ENCODE peak calls at places on chromosomes 6 and 20, in six cellular contexts. X, P, Z, L, A and K are unnamed samples.

GRCh38 chr20:48638546-48638945 is 189.3 kb downstream of the PREX1 start:
- DNase-seq in A (no peak), Z (no peak), P (no peak), L (no peak), X (peak; percentile 88), K (no peak)

GRCh38 chr6:1267790-1268762 is 43.8 kb upstream of the FOXQ1 start:
- DNase-seq in P (no peak), A (no peak), Z (no peak), L (no peak), X (no peak), K (no peak)

GRCh38 chr6:36249010-36249409 is 20.9 kb upstream of the PNPLA1 start:
- DNase-seq in P (no peak), Z (no peak), X (peak; percentile 79), L (no peak), A (no peak), K (no peak)

GRCh38 chr6:23851551-23851950 is 274.5 kb upstream of the NRSN1 start:
- DNase-seq in A (no peak), Z (no peak), X (no peak), L (no peak), P (no peak), K (no peak)

GRCh38 chr6:17580518-17581048 is 19.5 kb upstream of the FAM8A1 start:
- DNase-seq in A (no peak), Z (peak; percentile 37), X (peak; percentile 33), P (no peak), L (no peak), K (peak; percentile 25)

GRCh38 chr6:101435028-101435427 is 41.5 kb downstream of the GRIK2 start:
- DNase-seq in X (no peak), P (no peak), A (no peak), L (no peak), Z (no peak), K (no peak)

GRCh38 chr6:3284436-3284876 is 25.7 kb downstream of the PSMG4 start:
- DNase-seq in L (no peak), Z (no peak), A (no peak), P (no peak), X (no peak), K (no peak)

GRCh38 chr20:47070176-47070575 is 175.5 kb downstream of the EYA2 start:
- DNase-seq in L (no peak), Z (no peak), A (no peak), X (peak; percentile 82), P (no peak), K (no peak)

GRCh38 chr20:3846740-3847418 is at the start of gene MAVS:
- DNase-seq in P (peak; percentile 78), X (peak; percentile 69), L (peak; percentile 62), A (peak; percentile 76), Z (peak; percentile 86), K (peak; percentile 90)

GRCh38 chr6:43812850-43813584 is 43.0 kb downstream of the VEGFA start:
- DNase-seq in A (no peak), P (no peak), Z (peak; percentile 15), X (peak; percentile 31), L (no peak), K (no peak)

GRCh38 chr6:116105247-116105646 is 4.6 kb downstream of the NT5DC1 start:
- DNase-seq in A (no peak), L (no peak), X (no peak), Z (no peak), P (no peak), K (no peak)

GRCh38 chr20:25044660-25045342 is 13.1 kb downstream of the ACSS1 start:
- DNase-seq in L (no peak), X (no peak), A (no peak), Z (no peak), P (no peak), K (no peak)

GRCh38 chr6:23980965-23981364 is 145.1 kb upstream of the NRSN1 start:
- DNase-seq in Z (no peak), P (no peak), L (no peak), X (no peak), A (no peak), K (no peak)

GRCh38 chr20:24823989-24824693 is 124.9 kb upstream of the CST7 start:
- DNase-seq in L (no peak), A (no peak), P (no peak), X (no peak), Z (no peak), K (no peak)

GRCh38 chr6:20707166-20707485 is 172.9 kb downstream of the CDKAL1 start:
- DNase-seq in A (no peak), P (no peak), X (no peak), Z (no peak), L (peak; percentile 97), K (no peak)

GRCh38 chr6:157603314-157603940 is 219.6 kb upstream of the SNX9 start:
- DNase-seq in P (no peak), A (no peak), Z (no peak), L (no peak), X (no peak), K (no peak)

GRCh38 chr20:46809961-46810360 is 84.7 kb upstream of the EYA2 start:
- DNase-seq in L (no peak), A (no peak), Z (no peak), X (no peak), P (no peak), K (no peak)

GRCh38 chr20:1396702-1397101 is 3.8 kb upstream of the FKBP1A start:
- DNase-seq in Z (no peak), A (no peak), L (no peak), P (no peak), X (no peak), K (no peak)

GRCh38 chr6:73585566-73586415 is 65.0 kb upstream of the EEF1A1 start:
- DNase-seq in A (no peak), L (no peak), Z (peak; percentile 66), X (peak; percentile 91), P (no peak), K (peak; percentile 42)

GRCh38 chr6:61586934-61587537 is 699.0 kb downstream of the KHDRBS2 start:
- DNase-seq in X (no peak), Z (no peak), L (no peak), P (no peak), A (no peak), K (no peak)

GRCh38 chr20:52035498-52035897 is 156.1 kb downstream of the ZFP64 start:
- DNase-seq in Z (no peak), A (no peak), P (no peak), X (no peak), L (no peak), K (no peak)

GRCh38 chr6:118371955-118372354 is 176.1 kb upstream of the PLN start:
- DNase-seq in P (no peak), X (no peak), Z (no peak), L (no peak), A (no peak), K (no peak)

GRCh38 chr20:13822459-13822858 is 37.6 kb downstream of the NDUFAF5 start:
- DNase-seq in A (no peak), P (no peak), X (no peak), L (no peak), Z (no peak), K (no peak)

GRCh38 chr6:41963371-41963770 is 21.8 kb upstream of the CCND3 start:
- DNase-seq in X (no peak), A (no peak), L (no peak), P (no peak), Z (no peak), K (no peak)

GRCh38 chr6:99603421-99604160 is 3.0 kb upstream of the PRDM13 start:
- DNase-seq in L (no peak), X (no peak), Z (no peak), A (peak; percentile 44), P (no peak), K (no peak)

GRCh38 chr6:156876302-156876701 is 99.1 kb downstream of the ARID1B start:
- DNase-seq in X (no peak), P (no peak), L (no peak), A (no peak), Z (no peak), K (no peak)

GRCh38 chr6:34610819-34611477 is 54.8 kb upstream of the SPDEF start:
- DNase-seq in Z (no peak), A (no peak), P (no peak), X (peak; percentile 91), L (no peak), K (no peak)

GRCh38 chr6:8110117-8110721 is 7.9 kb upstream of the EEF1E1 start:
- DNase-seq in L (no peak), A (no peak), P (no peak), Z (no peak), X (no peak), K (no peak)

GRCh38 chr6:83884523-83884922 is 25.0 kb downstream of the CYB5R4 start:
- DNase-seq in P (no peak), Z (no peak), X (peak; percentile 52), A (no peak), L (peak; percentile 34), K (no peak)

GRCh38 chr20:60695223-60695622 is 556.8 kb upstream of the CDH4 start:
- DNase-seq in P (no peak), L (no peak), Z (no peak), A (no peak), X (peak; percentile 71), K (no peak)

GRCh38 chr6:127811939-127812338 is 88.9 kb downstream of the THEMIS start:
- DNase-seq in Z (no peak), X (no peak), P (no peak), L (no peak), A (no peak), K (no peak)

GRCh38 chr6:1526689-1527088 is 83.0 kb upstream of the FOXC1 start:
- DNase-seq in X (no peak), P (no peak), Z (no peak), A (no peak), L (no peak), K (no peak)

GRCh38 chr6:13152804-13153203 is 175.5 kb downstream of the TBC1D7 start:
- DNase-seq in Z (no peak), P (no peak), L (no peak), X (no peak), A (no peak), K (no peak)

GRCh38 chr6:42781546-42781810 is 374 bp upstream of the BICRAL start:
- DNase-seq in Z (no peak), L (no peak), A (no peak), P (no peak), X (no peak), K (no peak)

GRCh38 chr6:83442752-83443151 is 11.9 kb upstream of the ME1 start:
- DNase-seq in A (no peak), Z (no peak), L (no peak), P (no peak), X (peak; percentile 81), K (no peak)

GRCh38 chr6:24381476-24382219 is 21.1 kb upstream of the MRS2 start:
- DNase-seq in Z (no peak), L (no peak), P (no peak), X (no peak), A (no peak), K (no peak)

GRCh38 chr20:45752747-45753146 is 30.6 kb downstream of the SPINT4 start:
- DNase-seq in P (no peak), Z (no peak), A (no peak), X (peak; percentile 25), L (no peak), K (peak; percentile 37)

GRCh38 chr6:71080151-71080550 is 123.3 kb upstream of the B3GAT2 start:
- DNase-seq in P (no peak), L (peak; percentile 74), X (no peak), Z (no peak), A (no peak), K (no peak)